ENCODE peak calls at places on chromosomes 2 and 18, in ten cellular contexts. C, G, J, T, A, O, R, M, F and E are unnamed samples.

GRCh38 chr2:223643310-223643709 is 41.1 kb upstream of the SCG2 start:
- DNase-seq in C (no peak), G (no peak), J (no peak), T (no peak), A (no peak), O (no peak), R (no peak), M (peak), F (no peak), E (no peak)

GRCh38 chr2:242056026-242056425 is 186.5 kb downstream of the RTP5 start:
- DNase-seq in C (no peak), G (no peak), J (no peak), T (no peak), A (no peak), O (no peak), R (no peak), M (no peak), F (no peak), E (no peak)

GRCh38 chr2:26612522-26613240 is 28.5 kb downstream of the CIB4 start:
- DNase-seq in C (no peak), G (no peak), J (no peak), T (no peak), A (no peak), O (no peak), R (no peak), M (no peak), F (no peak), E (no peak)

GRCh38 chr2:220277445-220277960 is 650.1 kb downstream of the SLC4A3 start:
- DNase-seq in C (no peak), G (no peak), J (no peak), T (no peak), A (no peak), O (no peak), R (peak), M (peak), F (peak), E (no peak)

GRCh38 chr2:42064417-42064942 is 16.7 kb downstream of the PKDCC start:
- DNase-seq in C (no peak), G (no peak), J (no peak), T (no peak), A (no peak), O (no peak), R (peak), M (peak), F (peak), E (no peak)

GRCh38 chr18:76518543-76519155 is 23.6 kb upstream of the ZNF516 start:
- DNase-seq in C (peak), G (no peak), J (no peak), T (peak), A (no peak), O (no peak), R (peak), M (no peak), F (peak), E (no peak)

GRCh38 chr2:101388232-101388631 is 929 bp upstream of the CREG2 start:
- DNase-seq in C (peak), G (no peak), J (no peak), T (no peak), A (no peak), O (no peak), R (peak), M (peak), F (peak), E (no peak)

GRCh38 chr2:20689428-20690264 is 22.7 kb downstream of the GDF7 start:
- DNase-seq in C (no peak), G (no peak), J (no peak), T (no peak), A (no peak), O (no peak), R (no peak), M (no peak), F (no peak), E (no peak)

GRCh38 chr2:11830708-11831301 is 84.4 kb downstream of the LPIN1 start:
- DNase-seq in C (no peak), G (no peak), J (no peak), T (no peak), A (no peak), O (no peak), R (no peak), M (no peak), F (no peak), E (no peak)

GRCh38 chr2:11828933-11829323 is 82.5 kb downstream of the LPIN1 start:
- DNase-seq in C (no peak), G (no peak), J (no peak), T (no peak), A (no peak), O (no peak), R (no peak), M (no peak), F (no peak), E (no peak)

GRCh38 chr2:11827547-11827946 is 81.1 kb downstream of the LPIN1 start:
- DNase-seq in C (no peak), G (no peak), J (no peak), T (no peak), A (no peak), O (no peak), R (no peak), M (no peak), F (no peak), E (no peak)

GRCh38 chr2:11829947-11830707 is 83.7 kb downstream of the LPIN1 start:
- DNase-seq in C (peak), G (peak), J (peak), T (peak), A (peak), O (peak), R (peak), M (peak), F (peak), E (peak)

DNA sequence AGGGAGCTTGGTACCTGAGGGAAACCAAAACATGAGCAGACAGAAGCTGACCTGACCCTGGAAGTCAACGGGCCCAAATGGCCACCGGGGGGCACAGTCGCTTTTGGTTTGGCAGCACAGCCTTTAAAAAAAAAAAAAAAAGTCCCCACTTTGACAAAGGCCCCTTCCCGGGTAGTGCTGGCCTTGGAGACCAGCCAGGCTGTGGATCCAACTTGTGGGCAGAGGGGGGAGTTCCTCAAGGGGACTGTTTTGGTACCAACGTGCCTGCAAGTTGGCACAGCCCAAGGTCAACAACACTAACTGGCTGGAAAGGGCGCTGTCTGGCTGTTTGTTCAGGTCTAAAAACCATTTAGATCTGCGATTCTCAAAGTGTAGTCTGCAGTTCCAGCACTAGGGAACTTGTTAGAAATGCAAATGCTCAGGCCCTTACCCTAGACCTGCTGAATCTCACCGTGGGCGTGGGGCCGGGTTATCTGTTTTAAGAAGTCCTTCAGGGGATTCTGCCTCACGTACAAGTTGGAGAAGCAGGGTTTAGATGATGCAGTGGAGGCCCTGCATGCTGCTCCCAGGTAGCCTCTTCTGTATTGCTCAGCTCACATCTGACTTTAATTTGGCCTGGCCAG is 83.0 kb downstream of the LPIN1 start:
- DNase-seq in C (peak), G (peak), J (peak), T (peak), A (peak), O (peak), R (peak), M (peak), F (peak), E (peak)
- H3K4me3 ChIP-seq in C (peak), G (peak), J (peak), T (no peak), A (peak), O (peak), R (no peak), M (no peak), F (peak), E (peak)

GRCh38 chr2:105391058-105391627 is 7.7 kb downstream of the FHL2 start:
- DNase-seq in C (no peak), G (no peak), J (no peak), T (no peak), A (no peak), O (no peak), R (no peak), M (peak), F (peak), E (no peak)

GRCh38 chr2:105390454-105390853 is 8.4 kb downstream of the FHL2 start:
- DNase-seq in C (no peak), G (no peak), J (no peak), T (no peak), A (no peak), O (no peak), R (no peak), M (no peak), F (no peak), E (no peak)

GRCh38 chr2:105393373-105394055 is 5.3 kb downstream of the FHL2 start:
- DNase-seq in C (no peak), G (no peak), J (no peak), T (no peak), A (no peak), O (no peak), R (no peak), M (no peak), F (peak), E (no peak)

GRCh38 chr2:105388971-105389381 is 9.9 kb downstream of the FHL2 start:
- DNase-seq in C (no peak), G (no peak), J (no peak), T (no peak), A (no peak), O (no peak), R (no peak), M (no peak), F (peak), E (no peak)

DNA sequence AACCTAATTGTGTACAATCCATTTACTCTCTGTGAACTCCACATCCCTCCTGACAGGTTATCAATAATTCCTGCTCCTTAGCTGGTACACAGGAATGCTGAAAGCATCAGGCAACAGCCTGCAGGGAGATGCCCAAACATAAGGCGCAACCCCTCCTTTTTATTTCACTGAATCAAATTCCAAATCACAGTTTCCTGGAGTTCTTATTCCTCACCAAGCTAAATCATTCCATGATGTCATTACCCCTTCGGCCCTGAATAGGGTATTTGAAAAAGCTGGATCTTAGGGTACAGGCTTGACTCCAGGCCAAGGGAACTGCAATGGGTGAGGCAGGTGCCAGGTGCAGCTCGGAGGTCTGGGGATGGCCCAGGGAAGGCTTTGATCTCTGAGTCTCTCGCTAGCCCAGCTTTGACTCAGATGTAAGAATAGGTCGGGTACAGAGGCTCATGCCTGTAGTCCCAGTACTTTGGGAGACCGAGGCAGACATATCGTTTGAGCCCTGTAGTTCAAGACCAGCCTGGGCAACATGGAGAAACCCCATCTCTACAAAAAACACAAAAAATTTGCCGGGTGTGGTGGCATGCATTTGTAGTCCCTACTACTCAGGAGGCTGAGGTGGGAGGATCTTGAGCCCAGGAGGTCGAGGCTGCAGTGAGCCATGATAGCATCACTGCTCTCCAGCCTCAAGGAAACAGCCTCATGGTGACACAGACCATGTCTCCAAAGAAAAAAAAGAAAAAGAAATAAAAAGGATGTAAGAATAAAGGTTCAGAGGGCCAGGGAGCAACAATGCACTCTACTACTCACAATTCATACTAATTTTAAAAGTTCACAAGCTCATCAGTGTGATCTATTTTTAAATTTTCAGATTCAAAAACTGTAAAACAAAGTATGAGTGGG is 6.8 kb downstream of the FHL2 start:
- DNase-seq in C (no peak), G (no peak), J (no peak), T (no peak), A (no peak), O (no peak), R (no peak), M (no peak), F (no peak), E (no peak)
- H3K4me3 ChIP-seq in C (no peak), G (no peak), J (no peak), T (no peak), A (no peak), O (no peak), R (no peak), M (no peak), F (no peak), E (no peak)

GRCh38 chr2:73215254-73215653 is 1.2 kb downstream of the SMYD5 start:
- DNase-seq in C (no peak), G (no peak), J (no peak), T (no peak), A (no peak), O (no peak), R (no peak), M (no peak), F (no peak), E (no peak)
- H3K4me3 ChIP-seq in C (peak), G (no peak), J (no peak), T (peak), A (peak), O (peak), R (peak), M (peak), F (no peak), E (peak)

GRCh38 chr2:222290371-222290690 is 8.5 kb downstream of the PAX3 start:
- DNase-seq in C (no peak), G (no peak), J (no peak), T (no peak), A (no peak), O (no peak), R (no peak), M (no peak), F (no peak), E (no peak)

GRCh38 chr2:222289280-222290250 is 9.2 kb downstream of the PAX3 start:
- DNase-seq in C (no peak), G (no peak), J (no peak), T (no peak), A (no peak), O (no peak), R (no peak), M (no peak), F (no peak), E (no peak)

GRCh38 chr2:222292113-222292737 is 6.6 kb downstream of the PAX3 start:
- DNase-seq in C (no peak), G (no peak), J (no peak), T (peak), A (no peak), O (no peak), R (no peak), M (no peak), F (peak), E (no peak)

GRCh38 chr2:222291485-222291841 is 7.3 kb downstream of the PAX3 start:
- DNase-seq in C (no peak), G (no peak), J (no peak), T (no peak), A (no peak), O (no peak), R (no peak), M (no peak), F (no peak), E (no peak)

DNA sequence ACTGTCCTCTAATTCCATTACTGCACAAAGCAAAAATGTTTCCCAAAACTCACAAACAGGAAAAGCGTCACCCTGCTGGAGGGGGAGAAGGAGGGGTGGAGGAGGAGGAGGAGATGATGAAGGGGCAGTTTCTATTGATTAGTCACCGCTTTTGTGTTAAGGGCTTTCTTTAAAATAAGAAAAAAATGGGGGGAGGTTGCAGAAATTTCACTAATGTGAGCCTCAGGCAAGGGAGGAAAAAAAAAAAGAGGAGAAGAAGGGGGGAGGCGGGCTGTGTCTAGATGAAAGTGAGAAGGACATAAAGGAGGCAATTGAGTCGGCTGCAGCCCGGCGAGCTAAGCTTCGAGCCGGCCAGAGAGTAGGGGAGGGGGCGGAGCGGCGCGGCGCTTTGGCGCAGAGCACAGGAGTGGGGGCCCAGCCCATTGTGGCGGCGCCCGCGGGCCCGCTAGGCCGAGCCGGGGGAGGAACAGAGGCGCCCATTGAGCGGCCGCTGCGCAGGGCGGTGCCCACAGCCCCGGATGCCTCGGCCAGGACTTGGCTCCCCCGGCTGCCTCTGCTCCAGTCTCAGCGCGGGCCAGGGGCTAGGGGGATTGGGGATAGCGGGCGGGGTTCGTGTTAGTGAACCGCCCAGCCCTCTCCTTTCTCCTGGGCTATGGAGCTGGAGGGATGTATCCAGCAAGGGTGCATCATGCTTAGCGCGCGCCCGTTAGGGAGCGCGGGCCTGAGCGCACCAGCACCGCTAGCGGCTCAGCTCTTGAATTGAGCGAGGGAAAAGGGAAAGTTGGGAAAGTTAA is 7.9 kb downstream of the PAX3 start:
- DNase-seq in C (no peak), G (no peak), J (no peak), T (peak), A (peak), O (no peak), R (no peak), M (peak), F (peak), E (no peak)
- H3K4me3 ChIP-seq in C (no peak), G (no peak), J (no peak), T (peak), A (peak), O (peak), R (no peak), M (peak), F (peak), E (no peak)

DNA sequence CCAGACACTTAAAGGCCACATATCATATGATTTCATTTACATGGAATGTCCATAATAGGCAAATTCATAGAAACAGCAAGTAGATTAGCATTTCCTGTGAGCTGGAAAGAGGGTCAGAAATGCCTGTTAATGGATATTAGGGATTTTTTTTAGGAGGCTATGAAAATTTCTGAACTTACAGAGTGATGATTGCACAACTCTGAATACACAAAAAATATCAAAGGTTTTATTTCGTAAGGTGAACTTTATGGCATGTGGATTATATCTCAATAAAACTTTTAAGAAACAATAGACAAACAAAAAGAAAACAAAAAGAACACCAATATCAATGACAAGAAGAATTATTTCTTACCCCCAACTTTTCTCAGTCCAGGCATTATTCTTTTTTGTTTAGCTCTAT is 1207.6 kb downstream of the SUCLG1 start:
- DNase-seq in C (no peak), G (no peak), J (no peak), T (no peak), A (no peak), O (no peak), R (no peak), M (no peak), F (no peak), E (no peak)
- H3K4me3 ChIP-seq in C (no peak), G (no peak), J (no peak), T (no peak), A (no peak), O (no peak), R (no peak), M (no peak), F (no peak), E (no peak)

DNA sequence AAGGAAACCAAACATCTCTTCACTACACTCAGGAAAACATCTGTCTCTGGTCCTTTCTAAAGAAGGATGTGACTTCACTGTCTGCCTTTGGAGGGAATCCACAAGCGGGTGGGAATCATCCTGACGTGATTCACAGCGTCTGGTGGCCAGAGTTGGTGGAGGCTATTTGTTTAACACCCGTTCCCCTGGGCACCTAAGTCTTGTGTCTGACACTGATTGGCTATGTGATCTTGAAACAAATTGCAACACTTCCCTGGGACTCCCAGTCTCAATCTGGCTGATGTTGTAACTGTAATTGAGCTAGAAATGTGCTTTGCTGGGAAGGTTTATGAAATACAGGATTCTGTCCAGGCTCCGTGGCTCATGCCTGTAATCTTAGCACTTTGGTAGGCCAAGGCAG is 28.8 kb upstream of the SIX3 start:
- DNase-seq in C (peak), G (no peak), J (no peak), T (no peak), A (no peak), O (peak), R (no peak), M (peak), F (no peak), E (no peak)
- H3K4me3 ChIP-seq in C (no peak), G (no peak), J (no peak), T (no peak), A (no peak), O (no peak), R (no peak), M (no peak), F (no peak), E (no peak)

GRCh38 chr2:135144343-135144742 is 92.3 kb downstream of the RAB3GAP1 start:
- DNase-seq in C (no peak), G (no peak), J (no peak), T (no peak), A (no peak), O (no peak), R (no peak), M (no peak), F (no peak), E (no peak)
- H3K4me3 ChIP-seq in C (no peak), G (no peak), J (no peak), T (no peak), A (no peak), O (no peak), R (no peak), M (no peak), F (no peak), E (no peak)

GRCh38 chr2:202096736-202097135 is 23.7 kb downstream of the KIAA2012 start:
- DNase-seq in C (no peak), G (no peak), J (no peak), T (no peak), A (no peak), O (no peak), R (peak), M (no peak), F (peak), E (no peak)

GRCh38 chr2:202098336-202098735 is 25.3 kb downstream of the KIAA2012 start:
- DNase-seq in C (no peak), G (no peak), J (no peak), T (no peak), A (no peak), O (no peak), R (no peak), M (no peak), F (no peak), E (no peak)

GRCh38 chr2:202101049-202101579 is 28.1 kb downstream of the KIAA2012 start:
- DNase-seq in C (no peak), G (no peak), J (no peak), T (no peak), A (no peak), O (no peak), R (no peak), M (no peak), F (no peak), E (no peak)

GRCh38 chr2:202102425-202103005 is 29.5 kb downstream of the KIAA2012 start:
- DNase-seq in C (no peak), G (no peak), J (no peak), T (peak), A (no peak), O (no peak), R (no peak), M (no peak), F (no peak), E (no peak)

GRCh38 chr2:202099515-202099914 is 26.5 kb downstream of the KIAA2012 start:
- DNase-seq in C (no peak), G (no peak), J (no peak), T (peak), A (peak), O (no peak), R (no peak), M (no peak), F (no peak), E (no peak)
- H3K4me3 ChIP-seq in C (no peak), G (no peak), J (no peak), T (no peak), A (no peak), O (no peak), R (no peak), M (no peak), F (no peak), E (no peak)